ENCODE peak calls at places on chromosomes 13 and 19, in six cellular contexts. K is PC-3, R is BE2C, L is A549, H is Karpas-422, T is tibial nerve. O is an unnamed sample.

GRCh38 chr13:23447927-23448326 is 14.4 kb upstream of the SACS start:
- DNase-seq in R (no peak), L (no peak), T (no peak), K (no peak), H (no peak), O (peak)

GRCh38 chr13:74290324-74290773 is 156.1 kb upstream of the KLF12 start:
- DNase-seq in K (peak), R (peak), L (no peak), T (no peak), H (peak), O (no peak)

GRCh38 chr13:56586966-56587365 is 553.8 kb upstream of the PRR20A start:
- DNase-seq in H (no peak), T (no peak), K (no peak), L (no peak), R (no peak), O (no peak)

GRCh38 chr13:113153810-113154748 is 4.4 kb upstream of the PROZ start:
- DNase-seq in T (peak), K (peak), L (peak), H (peak), R (peak), O (no peak)

GRCh38 chr13:98143601-98144500 is 957 bp downstream of the FARP1 start:
- DNase-seq in T (no peak), R (peak), H (no peak), K (peak), L (peak), O (no peak)

GRCh38 chr19:5592531-5592930 is 24.8 kb upstream of the TINCR start:
- DNase-seq in H (no peak), K (no peak), L (no peak), T (no peak), R (no peak), O (no peak)

GRCh38 chr13:42119875-42120274 is 71.4 kb downstream of the DGKH start:
- DNase-seq in T (no peak), K (no peak), L (no peak), H (no peak), R (no peak), O (no peak)

GRCh38 chr13:41411536-41411935 is 45.8 kb upstream of the RGCC start:
- DNase-seq in L (no peak), R (no peak), H (peak), T (peak), K (peak), O (peak)

GRCh38 chr13:114053026-114053425 is 79.2 kb upstream of the C13orf46 start:
- DNase-seq in K (no peak), T (no peak), R (no peak), L (no peak), H (no peak), O (no peak)

GRCh38 chr19:45767881-45768643 is 990 bp downstream of the SIX5 start:
- DNase-seq in T (peak), H (no peak), K (peak), R (no peak), L (peak), O (no peak)

GRCh38 chr19:50178859-50179537 is 15.9 kb upstream of the IZUMO2 start:
- DNase-seq in L (no peak), T (no peak), K (peak), R (no peak), H (no peak), O (no peak)

GRCh38 chr13:76035711-76036110 is 399.6 kb downstream of the LMO7 start:
- DNase-seq in T (no peak), L (no peak), H (no peak), R (no peak), K (no peak), O (no peak)

GRCh38 chr19:38469151-38469550 is 35.7 kb downstream of the RYR1 start:
- DNase-seq in R (no peak), T (no peak), H (no peak), K (no peak), L (no peak), O (no peak)

GRCh38 chr19:49403404-49404187 is 15.5 kb downstream of the KASH5 start:
- DNase-seq in R (no peak), T (no peak), K (peak), H (peak), L (no peak), O (no peak)

GRCh38 chr19:40523322-40524047 is 53.2 kb upstream of the SHKBP1 start:
- DNase-seq in H (peak), L (peak), K (peak), R (peak), T (peak), O (no peak)

GRCh38 chr19:21900401-21900800 is 64.4 kb upstream of the ZNF43 start:
- DNase-seq in K (no peak), L (no peak), H (no peak), R (no peak), T (no peak), O (no peak)

GRCh38 chr19:10142701-10143375 is 23.1 kb upstream of the EIF3G start:
- DNase-seq in T (no peak), H (no peak), K (no peak), L (no peak), R (no peak), O (no peak)

GRCh38 chr19:35144600-35145436 is 1.8 kb downstream of the FXYD7 start:
- DNase-seq in H (no peak), T (no peak), L (peak), R (no peak), K (peak), O (no peak)

GRCh38 chr13:96511587-96511986 is 421.7 kb downstream of the HS6ST3 start:
- DNase-seq in H (peak), T (no peak), L (no peak), R (no peak), K (no peak), O (no peak)

GRCh38 chr13:99354371-99354951 is 47.3 kb upstream of the GPR183 start:
- DNase-seq in K (peak), H (no peak), T (no peak), R (no peak), L (no peak), O (no peak)

GRCh38 chr19:6970478-6970877 is 50.8 kb downstream of the MBD3L2B start:
- DNase-seq in L (no peak), K (no peak), H (peak), T (no peak), R (peak), O (no peak)

GRCh38 chr19:38617283-38617763 is 430 bp downstream of the MAP4K1 start:
- DNase-seq in R (no peak), H (peak), K (no peak), T (no peak), L (no peak), O (no peak)

GRCh38 chr13:95375706-95376105 is 74.5 kb upstream of the ABCC4 start:
- DNase-seq in T (no peak), H (no peak), L (no peak), K (no peak), R (no peak), O (no peak)

GRCh38 chr13:100765021-100765420 is 90.4 kb upstream of the TMTC4 start:
- DNase-seq in L (no peak), K (no peak), R (no peak), T (no peak), H (no peak), O (no peak)
- H3K4me3 ChIP-seq in L (no peak), K (no peak), R (no peak), T (no peak), H (no peak), O (no peak)

DNA sequence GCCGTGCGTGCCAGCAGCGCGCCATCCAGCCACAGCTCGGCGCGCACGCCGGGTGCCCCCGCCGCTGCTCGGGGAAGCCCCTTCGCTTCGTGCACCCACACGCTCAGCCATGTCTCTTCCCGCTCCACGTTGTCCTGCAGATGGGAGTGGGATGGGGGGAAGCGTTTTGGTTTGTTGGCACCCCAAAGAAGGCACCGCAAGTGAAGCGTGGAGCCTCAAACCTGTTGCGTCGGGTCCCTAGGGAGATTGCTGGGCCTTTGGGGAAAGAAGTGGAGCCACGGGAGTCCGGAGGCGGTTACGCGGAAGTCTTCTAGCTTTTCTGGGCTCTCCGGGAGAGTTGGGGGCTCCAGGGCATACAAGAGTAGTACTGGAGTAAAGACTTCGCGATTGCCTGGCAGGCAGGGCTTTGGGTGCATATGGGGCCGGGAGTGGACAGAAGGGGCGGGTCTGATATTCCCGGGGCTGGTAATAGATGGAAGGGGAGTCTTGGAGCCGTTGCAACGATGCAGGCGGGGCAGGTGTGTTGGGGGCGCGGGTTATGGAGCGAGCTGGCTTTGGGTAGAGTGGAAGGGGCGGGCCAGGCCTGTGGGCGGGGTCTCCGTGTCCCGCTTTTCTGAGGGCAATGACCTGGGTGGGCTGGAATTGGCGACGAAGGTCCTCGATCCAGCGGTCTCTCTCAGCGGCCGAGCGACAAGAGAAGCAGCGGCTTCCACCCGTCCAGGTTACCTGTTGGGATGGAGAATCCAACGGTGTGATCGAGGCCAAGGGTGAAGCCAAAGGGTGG is 6.5 kb downstream of the RASAL3 start:
- DNase-seq in R (no peak), L (no peak), H (no peak), T (no peak), K (no peak), O (no peak)
- H3K4me3 ChIP-seq in R (no peak), L (peak), H (no peak), T (no peak), K (no peak), O (no peak)

GRCh38 chr13:48221301-48222190 is 11.5 kb upstream of the ITM2B start:
- DNase-seq in T (peak), H (no peak), R (no peak), L (no peak), K (no peak), O (no peak)

GRCh38 chr13:48222358-48223015 is 10.5 kb upstream of the ITM2B start:
- DNase-seq in L (no peak), R (no peak), H (peak), K (no peak), T (peak), O (no peak)

GRCh38 chr13:48223016-48223385 is 10.0 kb upstream of the ITM2B start:
- DNase-seq in R (no peak), H (peak), T (no peak), L (no peak), K (no peak), O (no peak)

GRCh38 chr13:48216204-48216711 is 16.7 kb upstream of the ITM2B start:
- DNase-seq in T (no peak), L (no peak), H (no peak), R (no peak), K (no peak), O (no peak)

DNA sequence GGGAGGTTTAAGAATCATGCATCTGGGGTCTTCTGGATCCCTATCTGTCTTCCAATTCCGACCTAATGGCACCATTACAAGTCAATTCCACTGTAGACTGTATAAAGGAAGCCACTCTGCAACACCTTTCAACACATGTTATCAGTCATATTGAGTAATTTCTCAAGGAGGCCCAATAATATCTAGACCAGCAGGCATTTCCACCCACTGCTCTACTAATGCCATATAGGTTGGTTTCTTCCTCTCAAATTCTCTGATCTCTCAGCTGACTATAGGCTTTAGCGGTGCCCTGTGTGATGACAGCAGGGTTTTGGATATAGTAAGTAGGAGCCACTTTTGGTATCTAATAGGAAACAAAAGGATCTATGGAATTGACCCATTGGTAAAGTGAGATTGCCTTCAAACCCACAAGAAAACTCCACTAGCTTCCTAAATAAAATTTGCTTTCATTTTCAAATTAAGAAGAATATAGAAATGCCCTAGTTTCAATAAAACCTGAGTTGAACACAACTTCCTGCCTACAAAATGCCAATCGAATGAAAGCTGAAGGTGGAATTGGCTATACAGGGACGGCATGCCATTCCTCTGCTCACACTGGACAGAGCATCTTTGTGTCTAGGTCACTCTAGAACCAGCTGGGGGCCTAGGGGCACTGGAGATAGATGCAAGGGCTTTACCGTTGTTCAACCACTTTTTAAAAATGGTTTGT is 12.3 kb upstream of the ITM2B start:
- DNase-seq in K (no peak), T (no peak), H (no peak), R (no peak), L (no peak), O (no peak)
- H3K4me3 ChIP-seq in K (no peak), T (no peak), H (no peak), R (no peak), L (no peak), O (no peak)

GRCh38 chr13:103164239-103164638 is 98.0 kb upstream of the SLC10A2 start:
- DNase-seq in K (no peak), R (no peak), H (no peak), T (no peak), L (no peak), O (no peak)

DNA sequence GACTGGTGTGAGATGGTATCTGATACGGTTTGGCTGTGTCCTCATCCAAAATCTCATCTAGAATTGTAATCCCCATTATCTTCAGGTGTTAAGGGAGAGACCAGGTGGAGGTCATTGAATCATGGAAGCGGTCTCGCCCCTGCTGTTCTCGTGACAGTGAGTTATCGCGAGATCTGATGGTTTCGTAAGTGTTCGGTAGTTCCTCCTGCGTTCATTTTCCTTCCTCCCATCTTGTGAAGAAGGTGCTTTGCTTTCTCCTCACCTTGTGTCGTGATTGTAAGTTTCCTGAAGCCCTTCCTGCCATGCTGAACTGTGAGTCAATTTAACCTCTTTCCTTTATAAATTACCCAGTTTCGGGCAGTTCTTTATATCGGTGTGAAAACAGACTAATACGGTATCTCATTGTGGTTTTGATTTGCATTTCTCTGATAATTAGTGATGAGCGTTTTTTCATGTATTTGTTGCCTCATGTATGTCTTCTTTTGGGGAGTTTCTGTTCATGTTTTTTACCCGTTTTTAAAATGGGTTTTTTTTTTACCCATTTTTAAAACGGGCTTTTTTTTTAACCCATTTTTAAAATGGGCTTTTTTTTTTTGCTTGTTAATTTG is 102.8 kb upstream of the SLC10A2 start:
- DNase-seq in H (no peak), R (no peak), K (no peak), L (no peak), T (no peak), O (no peak)
- H3K4me3 ChIP-seq in H (no peak), R (no peak), K (no peak), L (no peak), T (no peak), O (no peak)

GRCh38 chr13:110240943-110241342 is 66.0 kb downstream of the COL4A1 start:
- DNase-seq in K (no peak), R (no peak), T (no peak), H (no peak), L (no peak), O (no peak)

GRCh38 chr13:110242615-110243014 is 64.3 kb downstream of the COL4A1 start:
- DNase-seq in R (no peak), L (no peak), H (no peak), T (no peak), K (no peak), O (no peak)

GRCh38 chr13:110239280-110240120 is 67.5 kb downstream of the COL4A1 start:
- DNase-seq in R (no peak), T (no peak), H (no peak), K (no peak), L (no peak), O (no peak)

GRCh38 chr13:110238795-110239194 is 68.2 kb downstream of the COL4A1 start:
- DNase-seq in L (no peak), R (no peak), T (no peak), K (no peak), H (no peak), O (no peak)

DNA sequence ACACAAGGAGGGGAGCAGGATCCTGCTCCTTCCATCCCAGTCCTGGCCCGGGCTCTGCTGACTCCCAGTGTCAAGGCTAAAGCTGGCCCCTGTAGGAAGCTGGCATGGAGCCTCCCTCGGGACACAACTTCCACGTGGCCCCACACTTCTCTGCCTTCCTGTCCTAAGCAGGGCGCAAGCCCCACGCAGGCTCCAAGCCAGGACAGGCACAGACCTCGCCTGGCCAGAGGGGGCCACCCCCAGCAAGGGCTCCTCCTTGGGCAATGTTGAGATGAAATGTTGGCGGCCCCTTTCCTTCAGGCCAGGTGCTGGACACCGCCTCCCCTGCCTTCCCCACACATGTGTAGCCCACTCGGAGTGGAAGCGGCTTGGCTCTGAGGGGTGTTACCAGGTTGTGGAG is 66.6 kb downstream of the COL4A1 start:
- DNase-seq in T (no peak), H (no peak), R (no peak), L (no peak), K (no peak), O (no peak)
- H3K4me3 ChIP-seq in T (no peak), H (no peak), R (no peak), L (no peak), K (no peak), O (no peak)